ENCODE peak calls at places on chromosomes 6 and 20, in four cellular contexts. I is HS-27A, X is mesothelial cell of epicardium, R is HFFc6. J is an unnamed sample.

GRCh38 chr20:57619053-57619831 is 984 bp downstream of the ZBP1 start:
- DNase-seq in I (no peak), X (no peak), R (no peak), J (no peak)

GRCh38 chr6:122719176-122719575 is 60.3 kb upstream of the FABP7 start:
- DNase-seq in I (no peak), X (no peak), R (no peak), J (no peak)

GRCh38 chr20:4076671-4077070 is 61.3 kb upstream of the RNF24 start:
- DNase-seq in I (peak; percentile 65), X (no peak), R (peak; percentile 89), J (peak; percentile 82)

GRCh38 chr6:128508588-128509296 is 11.7 kb downstream of the PTPRK start:
- DNase-seq in I (peak; percentile 83), X (no peak), R (peak; percentile 91), J (no peak)

GRCh38 chr6:12967686-12968085 is 251.1 kb downstream of the PHACTR1 start:
- DNase-seq in I (no peak), X (no peak), R (peak; percentile 40), J (peak; percentile 40)

GRCh38 chr6:170179925-170180324 is 111.0 kb downstream of the DLL1 start:
- DNase-seq in I (no peak), X (no peak), R (no peak), J (no peak)

GRCh38 chr20:12591949-12592470 is 416.8 kb upstream of the SPTLC3 start:
- DNase-seq in I (no peak), X (no peak), R (no peak), J (no peak)

GRCh38 chr6:107624541-107624940 is 134.6 kb downstream of the SOBP start:
- DNase-seq in I (no peak), X (no peak), R (no peak), J (no peak)

GRCh38 chr20:38067717-38068365 is 34.3 kb downstream of the RPRD1B start:
- DNase-seq in I (no peak), X (no peak), R (no peak), J (no peak)

J was measured in GM04504.